ENCODE peak calls at places on chromosomes 5 and 9, in eight cellular contexts. Y is mammary epithelial cell; M is GM12878; D is heart right ventricle; U is left lung; E is CD8-positive, alpha-beta T cell; Z is sigmoid colon; V is tibial nerve. N is an unnamed sample. For H3K4me1, the result is how much of the 10 kb centered on the place peaks cover.

GRCh38 chr9:126379661-126380365 is 53.2 kb downstream of the MVB12B start:
- DNase-seq in Y (peak), M (no peak), D (no peak), U (no peak), E (no peak), Z (no peak), V (no peak), N (no peak)

GRCh38 chr5:78706825-78707224 is 58.3 kb upstream of the LHFPL2 start:
- DNase-seq in Y (no peak), M (no peak), D (no peak), U (no peak), E (no peak), Z (no peak), V (no peak), N (no peak)

GRCh38 chr5:90968319-90968718 is 409.7 kb downstream of the ADGRV1 start:
- DNase-seq in Y (peak), M (no peak), D (no peak), U (no peak), E (no peak), Z (no peak), V (no peak), N (no peak)

GRCh38 chr9:93683331-93684134 is 107.1 kb downstream of the PHF2 start:
- DNase-seq in Y (no peak), M (no peak), D (no peak), U (no peak), E (no peak), Z (no peak), V (no peak), N (no peak)

GRCh38 chr9:1913931-1914330 is 101.2 kb upstream of the SMARCA2 start:
- DNase-seq in Y (no peak), M (no peak), D (no peak), U (no peak), E (no peak), Z (no peak), V (no peak), N (no peak)

GRCh38 chr9:107312651-107313050 is 29.6 kb downstream of the RAD23B start:
- DNase-seq in Y (no peak), M (no peak), D (no peak), U (peak), E (no peak), Z (no peak), V (no peak), N (no peak)

GRCh38 chr5:134438641-134439621 is 27.2 kb upstream of the CDKN2AIPNL start:
- DNase-seq in Y (peak), M (no peak), D (peak), U (peak), E (no peak), Z (peak), V (peak), N (peak)

GRCh38 chr9:132169672-132170392 is 8.0 kb downstream of the NTNG2 start:
- DNase-seq in Y (peak), M (no peak), D (no peak), U (peak), E (peak), Z (peak), V (no peak), N (peak)

GRCh38 chr9:10704720-10705119 is 91.9 kb upstream of the PTPRD start:
- DNase-seq in Y (no peak), M (no peak), D (no peak), U (no peak), E (no peak), Z (no peak), V (no peak), N (no peak)

GRCh38 chr9:76101945-76102344 is 211.5 kb downstream of the PCSK5 start:
- DNase-seq in Y (no peak), M (no peak), D (no peak), U (no peak), E (no peak), Z (no peak), V (no peak), N (peak)

GRCh38 chr5:24788829-24789509 is 144.2 kb upstream of the CDH10 start:
- DNase-seq in Y (peak), M (no peak), D (no peak), U (no peak), E (no peak), Z (no peak), V (no peak), N (no peak)

GRCh38 chr5:112475747-112476435 is 56.8 kb upstream of the EPB41L4A start:
- DNase-seq in Y (peak), M (no peak), D (no peak), U (no peak), E (no peak), Z (no peak), V (no peak), N (no peak)

GRCh38 chr5:96079075-96079474 is 117.4 kb upstream of the ELL2 start:
- DNase-seq in Y (peak), M (no peak), D (no peak), U (no peak), E (no peak), Z (no peak), V (no peak), N (no peak)

GRCh38 chr9:78714591-78714990 is 417.7 kb downstream of the PSAT1 start:
- DNase-seq in Y (no peak), M (no peak), D (no peak), U (no peak), E (no peak), Z (no peak), V (no peak), N (no peak)

GRCh38 chr5:64690417-64691151 is at the start of gene SHISAL2B:
- DNase-seq in Y (peak), M (no peak), D (no peak), U (peak), E (no peak), Z (no peak), V (no peak), N (no peak)

GRCh38 chr5:174693697-174694400 is 30.5 kb upstream of the MSX2 start:
- DNase-seq in Y (no peak), M (no peak), D (no peak), U (no peak), E (no peak), Z (peak), V (no peak), N (no peak)

GRCh38 chr5:148979104-148979723 is 83.6 kb downstream of the SH3TC2 start:
- DNase-seq in Y (peak), M (no peak), D (no peak), U (peak), E (no peak), Z (no peak), V (no peak), N (no peak)

GRCh38 chr9:89463986-89464901 is 33.7 kb downstream of the SEMA4D start:
- DNase-seq in Y (no peak), M (peak), D (no peak), U (no peak), E (peak), Z (peak), V (no peak), N (peak)

GRCh38 chr9:108078823-108079222 is 589.3 kb upstream of the KLF4 start:
- DNase-seq in Y (no peak), M (no peak), D (peak), U (no peak), E (no peak), Z (no peak), V (no peak), N (no peak)

GRCh38 chr9:21711504-21711903 is 90.9 kb upstream of the MTAP start:
- DNase-seq in Y (peak), M (no peak), D (no peak), U (no peak), E (no peak), Z (no peak), V (no peak), N (no peak)

GRCh38 chr5:102119252-102119651 is 176.8 kb downstream of the SLCO4C1 start:
- DNase-seq in Y (no peak), M (no peak), D (no peak), U (no peak), E (no peak), Z (no peak), V (no peak), N (no peak)

GRCh38 chr5:177045628-177046027 is 23.1 kb downstream of the ZNF346 start:
- DNase-seq in Y (no peak), M (no peak), D (no peak), U (no peak), E (no peak), Z (no peak), V (no peak), N (peak)

GRCh38 chr9:5999443-6000104 is 15.8 kb downstream of the RANBP6 start:
- DNase-seq in Y (no peak), M (no peak), D (no peak), U (no peak), E (no peak), Z (no peak), V (no peak), N (no peak)

GRCh38 chr5:138685052-138685755 is 68.0 kb upstream of the CTNNA1 start:
- DNase-seq in Y (peak), M (no peak), D (no peak), U (no peak), E (no peak), Z (no peak), V (no peak), N (no peak)

GRCh38 chr9:124812401-124813016 is 35.6 kb downstream of the OLFML2A start:
- DNase-seq in Y (peak), M (no peak), D (no peak), U (peak), E (no peak), Z (peak), V (peak), N (peak)

GRCh38 chr5:98639258-98639657 is 134.2 kb upstream of the RGMB start:
- DNase-seq in Y (no peak), M (no peak), D (no peak), U (no peak), E (no peak), Z (no peak), V (no peak), N (no peak)

GRCh38 chr9:76528056-76528455 is 69.1 kb downstream of the GCNT1 start:
- DNase-seq in Y (no peak), M (no peak), D (no peak), U (no peak), E (no peak), Z (no peak), V (no peak), N (no peak)

GRCh38 chr9:133456409-133456808 is 3.4 kb upstream of the CACFD1 start:
- DNase-seq in Y (no peak), M (no peak), D (no peak), U (peak), E (no peak), Z (no peak), V (no peak), N (no peak)

GRCh38 chr5:169944115-169944514 is 36.2 kb downstream of the INSYN2B start:
- DNase-seq in Y (peak), M (no peak), D (no peak), U (no peak), E (no peak), Z (no peak), V (no peak), N (no peak)

GRCh38 chr5:176671399-176671798 is 24.1 kb downstream of the TSPAN17 start:
- DNase-seq in Y (no peak), M (no peak), D (no peak), U (no peak), E (no peak), Z (no peak), V (no peak), N (no peak)

GRCh38 chr5:114449836-114450515 is 88.1 kb downstream of the KCNN2 start:
- DNase-seq in Y (peak), M (peak), D (peak), U (peak), E (no peak), Z (peak), V (peak), N (peak)
- H3K4me1 ChIP-seq in Y (under half), M (under half), D (under half), U (under half), E (under half), Z (under half), V (under half), N (under half)

DNA sequence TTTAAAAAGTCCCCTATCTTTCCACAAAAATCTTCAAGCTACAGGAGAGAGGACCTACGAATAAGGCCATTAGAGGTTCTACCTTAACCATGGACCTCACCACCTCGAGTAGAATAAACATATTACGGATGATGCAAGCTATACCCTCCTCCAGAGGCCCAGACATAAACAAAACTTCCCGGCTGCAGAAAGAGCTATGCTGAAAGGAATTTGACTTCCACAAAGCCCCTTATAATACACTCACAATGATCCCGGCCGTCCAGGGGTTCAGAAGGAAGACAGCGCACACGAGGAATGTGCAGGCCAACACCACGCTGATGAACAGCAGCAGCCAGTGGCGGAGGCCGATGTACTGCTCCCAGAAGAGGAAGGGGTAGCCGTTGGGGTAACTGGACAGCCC is 59.0 kb downstream of the PTCH1 start:
- DNase-seq in Y (no peak), M (no peak), D (no peak), U (no peak), E (no peak), Z (no peak), V (no peak), N (no peak)
- H3K4me1 ChIP-seq in Y (under half), M (under half), D (under half), U (under half), E (under half), Z (under half), V (half or more), N (under half)

DNA sequence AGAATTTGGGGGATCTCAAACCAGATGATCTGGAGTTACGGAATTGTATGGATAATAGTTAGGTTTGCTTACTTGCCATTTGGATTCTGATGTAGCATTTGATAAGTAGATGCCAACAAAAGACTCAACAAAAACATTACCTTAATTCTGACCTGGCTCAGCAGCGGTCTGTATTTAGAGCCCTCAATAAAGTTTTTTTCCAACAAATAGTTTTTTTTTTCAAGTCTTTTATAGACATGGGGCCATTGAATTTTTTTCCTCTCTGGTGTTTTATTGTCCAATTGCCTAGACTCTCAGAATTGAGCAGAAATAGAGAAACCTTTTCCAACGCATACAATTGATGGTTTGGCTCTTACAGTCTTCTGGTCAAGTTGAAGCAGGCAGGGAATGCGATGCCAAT is 192.8 kb upstream of the GAS1 start:
- DNase-seq in Y (no peak), M (no peak), D (no peak), U (no peak), E (no peak), Z (no peak), V (no peak), N (no peak)
- H3K4me1 ChIP-seq in Y (under half), M (under half), D (under half), U (under half), E (under half), Z (under half), V (under half), N (under half)

DNA sequence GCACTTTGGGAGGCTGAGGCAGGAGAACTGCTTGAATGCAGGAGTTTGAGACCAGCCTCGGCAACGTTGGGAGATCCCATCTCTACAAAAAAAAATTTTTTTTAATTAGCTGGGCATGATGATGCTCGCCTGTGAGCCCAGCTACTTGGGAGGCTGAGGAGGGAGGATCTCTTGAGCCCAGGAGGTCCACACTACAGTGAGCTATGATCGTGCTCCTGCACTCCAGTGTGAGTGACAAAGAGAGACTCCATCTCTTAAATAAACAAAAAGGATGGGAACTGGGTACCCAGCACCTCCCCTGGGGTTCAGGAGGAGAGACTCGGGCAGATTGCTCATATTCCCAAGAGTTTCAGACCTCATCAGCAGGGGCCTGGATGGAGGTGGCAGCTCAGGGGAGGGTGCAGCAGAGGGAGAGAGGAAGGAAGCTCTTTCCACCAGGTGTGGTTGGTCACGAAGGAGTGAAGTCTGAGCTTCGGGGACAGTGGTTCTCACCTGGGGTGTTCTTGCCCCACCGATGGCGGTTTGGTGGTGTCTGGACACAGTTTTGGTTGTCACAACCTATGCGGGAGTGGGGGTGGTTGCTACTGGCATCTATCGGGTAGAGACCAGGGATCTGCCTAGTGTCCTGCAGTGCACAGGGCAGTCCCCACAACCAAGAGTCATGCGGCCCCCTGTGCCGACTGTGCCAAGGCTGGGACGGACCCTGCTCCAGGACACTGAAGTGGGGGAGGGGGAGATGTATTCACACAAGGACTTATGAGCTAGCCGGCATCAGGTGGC is 72.7 kb downstream of the ANKRD33B start:
- DNase-seq in Y (no peak), M (no peak), D (no peak), U (peak), E (no peak), Z (no peak), V (no peak), N (no peak)
- H3K4me1 ChIP-seq in Y (under half), M (under half), D (under half), U (under half), E (under half), Z (under half), V (under half), N (under half)

GRCh38 chr5:147441191-147441695 is 68.6 kb downstream of the DPYSL3 start:
- DNase-seq in Y (no peak), M (no peak), D (no peak), U (no peak), E (no peak), Z (no peak), V (no peak), N (no peak)
- H3K4me1 ChIP-seq in Y (under half), M (under half), D (under half), U (under half), E (under half), Z (under half), V (under half), N (under half)